ENCODE peak calls at places on chromosomes 12 and 14, in eight cellular contexts. One of them, this sample, is unnamed.

GRCh38 chr14:59429798-59430197 is 35.4 kb downstream of the GPR135 start:
- DNase-seq in GM10248: no peak
- DNase-seq in fibroblast of pulmonary artery: no peak
- DNase-seq in lower lobe of right lung: no peak
- DNase-seq in esophagus muscularis mucosa: no peak
- DNase-seq in AG10803: no peak
- DNase-seq in endothelial cell: no peak
- DNase-seq in left ventricle myocardium inferior: no peak
- DNase-seq in this sample: no peak

GRCh38 chr12:107990325-107990724 is 138.8 kb upstream of the WSCD2 start:
- DNase-seq in fibroblast of pulmonary artery: peak; percentile 16
- DNase-seq in endothelial cell: peak; percentile 66
- DNase-seq in left ventricle myocardium inferior: peak; percentile 16
- DNase-seq in AG10803: no peak
- DNase-seq in esophagus muscularis mucosa: peak; percentile 74
- DNase-seq in GM10248: peak; percentile 12
- DNase-seq in lower lobe of right lung: no peak
- DNase-seq in this sample: peak; percentile 20

GRCh38 chr14:21455912-21456667 is at the start of gene CHD8:
- DNase-seq in GM10248: peak; percentile 98
- DNase-seq in lower lobe of right lung: peak; percentile 100
- DNase-seq in fibroblast of pulmonary artery: peak; percentile 100
- DNase-seq in left ventricle myocardium inferior: peak; percentile 99
- DNase-seq in endothelial cell: peak; percentile 99
- DNase-seq in AG10803: peak; percentile 100
- DNase-seq in esophagus muscularis mucosa: peak; percentile 100
- DNase-seq in this sample: peak; percentile 99

GRCh38 chr14:51004801-51005526 is 60.7 kb upstream of the PYGL start:
- DNase-seq in fibroblast of pulmonary artery: peak; percentile 58
- DNase-seq in esophagus muscularis mucosa: no peak
- DNase-seq in lower lobe of right lung: no peak
- DNase-seq in left ventricle myocardium inferior: no peak
- DNase-seq in endothelial cell: no peak
- DNase-seq in GM10248: no peak
- DNase-seq in AG10803: peak; percentile 41
- DNase-seq in this sample: no peak

GRCh38 chr12:45327823-45328383 is 112.0 kb downstream of the ANO6 start:
- DNase-seq in endothelial cell: peak; percentile 6
- DNase-seq in esophagus muscularis mucosa: no peak
- DNase-seq in AG10803: no peak
- DNase-seq in lower lobe of right lung: no peak
- DNase-seq in GM10248: no peak
- DNase-seq in fibroblast of pulmonary artery: no peak
- DNase-seq in left ventricle myocardium inferior: no peak
- DNase-seq in this sample: no peak

GRCh38 chr12:65528127-65528526 is 249.6 kb downstream of the MSRB3 start:
- DNase-seq in esophagus muscularis mucosa: no peak
- DNase-seq in lower lobe of right lung: no peak
- DNase-seq in fibroblast of pulmonary artery: no peak
- DNase-seq in AG10803: no peak
- DNase-seq in endothelial cell: no peak
- DNase-seq in GM10248: no peak
- DNase-seq in left ventricle myocardium inferior: no peak
- DNase-seq in this sample: no peak

GRCh38 chr14:69685716-69686115 is 74.3 kb downstream of the SUSD6 start:
- DNase-seq in lower lobe of right lung: peak; percentile 84
- DNase-seq in AG10803: peak; percentile 61
- DNase-seq in GM10248: no peak
- DNase-seq in fibroblast of pulmonary artery: peak; percentile 70
- DNase-seq in esophagus muscularis mucosa: no peak
- DNase-seq in endothelial cell: no peak
- DNase-seq in left ventricle myocardium inferior: peak; percentile 73
- DNase-seq in this sample: no peak

GRCh38 chr14:77707355-77707723 is 484 bp downstream of the ALKBH1 start:
- DNase-seq in GM10248: peak; percentile 40
- DNase-seq in fibroblast of pulmonary artery: peak; percentile 41
- DNase-seq in endothelial cell: peak; percentile 4
- DNase-seq in esophagus muscularis mucosa: no peak
- DNase-seq in left ventricle myocardium inferior: no peak
- DNase-seq in AG10803: peak; percentile 54
- DNase-seq in lower lobe of right lung: no peak
- DNase-seq in this sample: no peak

GRCh38 chr12:71492604-71493003 is 53.0 kb downstream of the LGR5 start:
- DNase-seq in AG10803: no peak
- DNase-seq in fibroblast of pulmonary artery: no peak
- DNase-seq in esophagus muscularis mucosa: no peak
- DNase-seq in GM10248: no peak
- DNase-seq in lower lobe of right lung: no peak
- DNase-seq in endothelial cell: no peak
- DNase-seq in left ventricle myocardium inferior: no peak
- DNase-seq in this sample: no peak

GRCh38 chr12:54134850-54135249 is 53.9 kb downstream of the SMUG1 start:
- DNase-seq in left ventricle myocardium inferior: no peak
- DNase-seq in lower lobe of right lung: no peak
- DNase-seq in AG10803: no peak
- DNase-seq in fibroblast of pulmonary artery: no peak
- DNase-seq in GM10248: no peak
- DNase-seq in esophagus muscularis mucosa: no peak
- DNase-seq in endothelial cell: no peak
- DNase-seq in this sample: no peak

GRCh38 chr12:120748242-120748641 is 22.6 kb downstream of the ACADS start:
- DNase-seq in AG10803: no peak
- DNase-seq in esophagus muscularis mucosa: no peak
- DNase-seq in lower lobe of right lung: no peak
- DNase-seq in left ventricle myocardium inferior: no peak
- DNase-seq in endothelial cell: no peak
- DNase-seq in GM10248: no peak
- DNase-seq in fibroblast of pulmonary artery: no peak
- DNase-seq in this sample: no peak

GRCh38 chr14:100810435-100810834 is 15.5 kb upstream of the MEG3 start:
- DNase-seq in endothelial cell: no peak
- DNase-seq in lower lobe of right lung: no peak
- DNase-seq in GM10248: no peak
- DNase-seq in fibroblast of pulmonary artery: no peak
- DNase-seq in esophagus muscularis mucosa: no peak
- DNase-seq in AG10803: no peak
- DNase-seq in left ventricle myocardium inferior: no peak
- DNase-seq in this sample: no peak

GRCh38 chr14:54839681-54840080 is 62.9 kb downstream of the GCH1 start:
- DNase-seq in lower lobe of right lung: no peak
- DNase-seq in esophagus muscularis mucosa: no peak
- DNase-seq in AG10803: peak; percentile 51
- DNase-seq in endothelial cell: no peak
- DNase-seq in fibroblast of pulmonary artery: peak; percentile 71
- DNase-seq in left ventricle myocardium inferior: no peak
- DNase-seq in GM10248: no peak
- DNase-seq in this sample: no peak

GRCh38 chr14:24432259-24433131 is 2.7 kb downstream of the KHNYN start:
- DNase-seq in GM10248: no peak
- DNase-seq in endothelial cell: no peak
- DNase-seq in lower lobe of right lung: no peak
- DNase-seq in AG10803: no peak
- DNase-seq in esophagus muscularis mucosa: peak; percentile 64
- DNase-seq in left ventricle myocardium inferior: no peak
- DNase-seq in fibroblast of pulmonary artery: no peak
- DNase-seq in this sample: no peak

GRCh38 chr14:86035882-86036281 is 505.9 kb downstream of the FLRT2 start:
- DNase-seq in esophagus muscularis mucosa: no peak
- DNase-seq in GM10248: peak; percentile 3
- DNase-seq in endothelial cell: peak; percentile 49
- DNase-seq in fibroblast of pulmonary artery: peak; percentile 27
- DNase-seq in AG10803: peak; percentile 4
- DNase-seq in lower lobe of right lung: no peak
- DNase-seq in left ventricle myocardium inferior: no peak
- DNase-seq in this sample: no peak

GRCh38 chr14:39097159-39097558 is 5.9 kb downstream of the SEC23A start:
- DNase-seq in GM10248: no peak
- DNase-seq in left ventricle myocardium inferior: no peak
- DNase-seq in fibroblast of pulmonary artery: peak; percentile 82
- DNase-seq in endothelial cell: no peak
- DNase-seq in esophagus muscularis mucosa: no peak
- DNase-seq in lower lobe of right lung: no peak
- DNase-seq in AG10803: no peak
- DNase-seq in this sample: no peak

GRCh38 chr12:55720071-55720564 is at the start of gene RDH5:
- DNase-seq in fibroblast of pulmonary artery: peak; percentile 83
- DNase-seq in esophagus muscularis mucosa: no peak
- DNase-seq in lower lobe of right lung: no peak
- DNase-seq in left ventricle myocardium inferior: peak; percentile 69
- DNase-seq in GM10248: no peak
- DNase-seq in endothelial cell: no peak
- DNase-seq in AG10803: peak; percentile 88
- DNase-seq in this sample: no peak

GRCh38 chr12:98644712-98645571 is at the start of the genes APAF1 and IKBIP:
- DNase-seq in lower lobe of right lung: peak; percentile 99
- DNase-seq in endothelial cell: peak; percentile 99
- DNase-seq in fibroblast of pulmonary artery: peak; percentile 97
- DNase-seq in left ventricle myocardium inferior: peak; percentile 99
- DNase-seq in esophagus muscularis mucosa: peak; percentile 98
- DNase-seq in AG10803: peak; percentile 95
- DNase-seq in GM10248: peak; percentile 97
- DNase-seq in this sample: peak; percentile 95

DNA sequence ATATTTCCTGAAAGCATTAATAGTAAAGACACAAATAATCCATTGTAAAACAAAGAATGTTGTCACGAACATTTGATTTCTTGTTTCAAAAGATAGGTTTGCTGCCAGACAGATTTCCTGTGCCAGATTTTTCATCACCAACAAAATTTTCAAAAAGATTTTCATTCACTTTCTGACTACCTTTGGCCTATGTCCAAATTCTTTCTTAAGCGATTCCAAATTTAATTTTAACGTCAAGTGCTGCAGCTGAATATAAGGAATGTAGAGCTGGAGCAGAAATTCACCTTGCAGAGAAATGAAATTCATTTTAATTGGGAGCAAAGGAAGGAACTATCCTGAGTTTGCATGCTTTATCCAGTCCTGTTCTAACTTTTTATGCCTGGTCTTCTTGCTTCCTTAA is 277.4 kb downstream of the CCER1 start:
- DNase-seq in esophagus muscularis mucosa: no peak
- DNase-seq in lower lobe of right lung: no peak
- DNase-seq in fibroblast of pulmonary artery: no peak
- DNase-seq in left ventricle myocardium inferior: no peak
- DNase-seq in GM10248: no peak
- DNase-seq in AG10803: no peak
- DNase-seq in endothelial cell: no peak
- DNase-seq in this sample: no peak
- TF ChIP-seq CTCF in esophagus muscularis mucosa: no peak
- TF ChIP-seq CTCF in lower lobe of right lung: no peak
- TF ChIP-seq CTCF in fibroblast of pulmonary artery: no peak
- TF ChIP-seq CTCF in left ventricle myocardium inferior: no peak
- TF ChIP-seq CTCF in GM10248: no peak
- TF ChIP-seq CTCF in AG10803: no peak
- TF ChIP-seq CTCF in endothelial cell: no peak
- TF ChIP-seq CTCF in this sample: no peak

GRCh38 chr14:93708800-93709199 is 79.5 kb downstream of the PRIMA1 start:
- DNase-seq in fibroblast of pulmonary artery: no peak
- DNase-seq in AG10803: no peak
- DNase-seq in GM10248: no peak
- DNase-seq in lower lobe of right lung: no peak
- DNase-seq in endothelial cell: no peak
- DNase-seq in esophagus muscularis mucosa: peak; percentile 72
- DNase-seq in left ventricle myocardium inferior: no peak
- DNase-seq in this sample: no peak
- TF ChIP-seq CTCF in fibroblast of pulmonary artery: no peak
- TF ChIP-seq CTCF in AG10803: no peak
- TF ChIP-seq CTCF in GM10248: no peak
- TF ChIP-seq CTCF in lower lobe of right lung: no peak
- TF ChIP-seq CTCF in endothelial cell: no peak
- TF ChIP-seq CTCF in esophagus muscularis mucosa: no peak
- TF ChIP-seq CTCF in left ventricle myocardium inferior: no peak
- TF ChIP-seq CTCF in this sample: no peak

DNA sequence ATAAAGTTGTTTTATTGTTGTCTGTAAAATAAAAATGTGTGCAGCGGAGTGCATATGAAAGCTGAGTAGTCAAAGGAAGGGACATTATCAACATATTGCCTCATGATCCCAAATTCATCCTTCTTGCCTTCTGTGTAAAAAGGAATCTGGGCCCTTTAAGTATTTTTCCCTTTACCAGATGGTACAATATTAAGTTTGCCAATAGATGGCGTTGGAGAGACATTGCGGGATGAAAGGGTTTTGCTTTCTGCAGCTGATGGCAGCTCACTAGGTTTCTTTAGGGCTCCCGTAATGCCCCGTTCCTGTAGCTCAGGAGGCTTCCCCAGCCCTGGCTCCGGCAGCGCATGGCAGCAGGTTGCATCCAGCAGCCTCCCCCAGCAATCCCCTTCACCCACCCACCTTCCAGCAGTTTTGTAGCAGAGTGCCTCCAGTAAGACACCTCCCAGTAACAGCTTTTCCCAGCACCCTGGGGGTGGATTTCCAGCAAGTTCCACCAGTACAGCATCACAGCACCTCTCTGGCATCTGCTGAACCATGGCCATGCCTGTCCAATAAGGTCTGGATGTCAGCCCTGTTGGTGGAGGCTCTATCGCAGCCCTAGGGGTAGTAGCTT is 354.4 kb downstream of the MED13L start:
- DNase-seq in GM10248: no peak
- DNase-seq in fibroblast of pulmonary artery: peak; percentile 20
- DNase-seq in lower lobe of right lung: no peak
- DNase-seq in endothelial cell: no peak
- DNase-seq in esophagus muscularis mucosa: no peak
- DNase-seq in AG10803: no peak
- DNase-seq in left ventricle myocardium inferior: no peak
- DNase-seq in this sample: no peak
- TF ChIP-seq CTCF in GM10248: no peak
- TF ChIP-seq CTCF in fibroblast of pulmonary artery: peak; percentile 22
- TF ChIP-seq CTCF in lower lobe of right lung: no peak
- TF ChIP-seq CTCF in endothelial cell: peak; percentile 44
- TF ChIP-seq CTCF in esophagus muscularis mucosa: no peak
- TF ChIP-seq CTCF in AG10803: peak; percentile 18
- TF ChIP-seq CTCF in left ventricle myocardium inferior: no peak
- TF ChIP-seq CTCF in this sample: peak; percentile 50

GRCh38 chr12:32680787-32681186 is 1.7 kb downstream of the DNM1L start:
- DNase-seq in esophagus muscularis mucosa: no peak
- DNase-seq in left ventricle myocardium inferior: no peak
- DNase-seq in GM10248: no peak
- DNase-seq in fibroblast of pulmonary artery: no peak
- DNase-seq in endothelial cell: no peak
- DNase-seq in AG10803: no peak
- DNase-seq in lower lobe of right lung: no peak
- DNase-seq in this sample: no peak

GRCh38 chr12:32681272-32681671 is 2.2 kb downstream of the DNM1L start:
- DNase-seq in endothelial cell: no peak
- DNase-seq in GM10248: peak; percentile 34
- DNase-seq in fibroblast of pulmonary artery: no peak
- DNase-seq in lower lobe of right lung: no peak
- DNase-seq in esophagus muscularis mucosa: no peak
- DNase-seq in AG10803: no peak
- DNase-seq in left ventricle myocardium inferior: no peak
- DNase-seq in this sample: no peak

GRCh38 chr12:32679091-32679909 is at the start of gene DNM1L:
- DNase-seq in GM10248: peak; percentile 97
- DNase-seq in left ventricle myocardium inferior: peak; percentile 93
- DNase-seq in esophagus muscularis mucosa: peak; percentile 93
- DNase-seq in AG10803: peak; percentile 94
- DNase-seq in endothelial cell: peak; percentile 92
- DNase-seq in fibroblast of pulmonary artery: peak; percentile 97
- DNase-seq in lower lobe of right lung: peak; percentile 95
- DNase-seq in this sample: peak; percentile 85

DNA sequence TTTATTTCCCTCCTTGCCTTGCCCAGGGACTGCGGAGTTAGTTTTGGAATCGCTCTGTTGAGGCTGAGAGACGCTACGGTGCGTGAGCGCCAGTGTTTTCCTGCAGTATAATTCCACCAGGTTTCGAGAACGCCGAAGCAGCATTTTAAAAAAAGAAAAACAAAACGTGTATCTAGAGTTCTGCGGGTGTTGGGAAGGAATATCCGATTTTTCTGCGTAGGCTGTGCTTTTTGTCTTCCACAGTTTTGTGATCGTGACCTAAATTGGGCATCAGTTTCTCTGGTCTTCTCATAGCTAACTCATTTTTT is 763 bp downstream of the DNM1L start:
- DNase-seq in lower lobe of right lung: no peak
- DNase-seq in GM10248: no peak
- DNase-seq in esophagus muscularis mucosa: no peak
- DNase-seq in fibroblast of pulmonary artery: no peak
- DNase-seq in endothelial cell: no peak
- DNase-seq in AG10803: no peak
- DNase-seq in left ventricle myocardium inferior: no peak
- DNase-seq in this sample: no peak
- TF ChIP-seq CTCF in lower lobe of right lung: no peak
- TF ChIP-seq CTCF in GM10248: no peak
- TF ChIP-seq CTCF in esophagus muscularis mucosa: no peak
- TF ChIP-seq CTCF in fibroblast of pulmonary artery: no peak
- TF ChIP-seq CTCF in endothelial cell: no peak
- TF ChIP-seq CTCF in AG10803: no peak
- TF ChIP-seq CTCF in left ventricle myocardium inferior: no peak
- TF ChIP-seq CTCF in this sample: peak; percentile 5

This sample was measured in neural crest cell.